ENCODE peak calls at places on chromosomes 16 and 17, in seven cellular contexts. W is H1, Q is HepG2, V is HCT116, B is SK-N-SH, N is K562, X is GM12878. S is an unnamed sample.

GRCh38 chr17:78082988-78083387 is 45.6 kb downstream of the TMC6 start:
- DNase-seq in W (no peak), V (no peak), B (no peak), X (no peak), N (peak; percentile 29), Q (no peak), S (no peak)

GRCh38 chr17:45132569-45133463 is 501 bp upstream of the PLCD3 start:
- DNase-seq in X (no peak), W (no peak), Q (peak; percentile 66), V (peak; percentile 67), N (peak; percentile 82), B (peak; percentile 95), S (peak; percentile 94)

GRCh38 chr17:3843935-3844516 is 2.0 kb downstream of the NCBP3 start:
- DNase-seq in X (no peak), W (no peak), N (peak; percentile 64), V (peak; percentile 56), B (peak; percentile 49), Q (peak; percentile 59), S (peak; percentile 68)

GRCh38 chr17:40122944-40123810 is 1.4 kb downstream of the MSL1 start:
- DNase-seq in B (peak; percentile 83), X (no peak), V (no peak), N (peak; percentile 72), Q (no peak), W (no peak), S (peak; percentile 70)

GRCh38 chr16:911604-912321 is 59.0 kb downstream of the LMF1 start:
- DNase-seq in V (no peak), W (no peak), X (no peak), B (no peak), N (no peak), Q (no peak), S (no peak)

GRCh38 chr16:11805556-11805955 is 8.5 kb upstream of the ZC3H7A start:
- DNase-seq in N (no peak), X (no peak), Q (no peak), B (no peak), W (no peak), V (no peak), S (no peak)

GRCh38 chr16:12228607-12229499 is 252.3 kb downstream of the SNX29 start:
- DNase-seq in N (peak; percentile 71), B (peak; percentile 63), X (no peak), W (peak; percentile 53), V (peak; percentile 28), Q (peak; percentile 70), S (peak; percentile 69)

GRCh38 chr17:66667491-66668030 is 167.4 kb upstream of the CACNG5 start:
- DNase-seq in X (peak; percentile 56), N (peak; percentile 20), W (no peak), Q (no peak), V (no peak), B (no peak), S (no peak)

GRCh38 chr16:30786936-30787612 is at the start of gene ZNF629:
- DNase-seq in X (no peak), B (peak; percentile 97), W (no peak), Q (peak; percentile 79), V (peak; percentile 39), N (peak; percentile 80), S (peak; percentile 85)

GRCh38 chr16:24975428-24975889 is 39.7 kb downstream of the ARHGAP17 start:
- DNase-seq in B (no peak), X (peak; percentile 76), W (no peak), Q (no peak), N (no peak), V (no peak), S (no peak)

GRCh38 chr16:68236804-68237242 is 896 bp upstream of the ESRP2 start:
- DNase-seq in V (no peak), W (no peak), N (no peak), X (no peak), B (no peak), Q (peak; percentile 44), S (no peak)

GRCh38 chr17:74921769-74922168 is 1.3 kb downstream of the USH1G start:
- DNase-seq in V (no peak), X (no peak), Q (no peak), B (no peak), W (no peak), N (no peak), S (no peak)

GRCh38 chr16:73949574-73950348 is 346.9 kb upstream of the PSMD7 start:
- DNase-seq in V (no peak), X (no peak), N (no peak), Q (no peak), W (no peak), B (no peak), S (no peak)

GRCh38 chr16:85903576-85903975 is 4.6 kb downstream of the IRF8 start:
- DNase-seq in X (peak; percentile 87), V (no peak), Q (no peak), W (no peak), N (no peak), B (no peak), S (no peak)
- TF ChIP-seq JUND in X (no peak), V (no peak), Q (no peak), W (no peak), N (no peak), B (no peak), S (no peak)

GRCh38 chr17:7512824-7513540 is 28.8 kb downstream of the POLR2A start:
- DNase-seq in W (no peak), N (no peak), V (no peak), X (no peak), B (no peak), Q (no peak), S (no peak)

GRCh38 chr17:7513850-7514419 is 29.8 kb downstream of the POLR2A start:
- DNase-seq in B (no peak), X (no peak), V (no peak), Q (no peak), N (no peak), W (no peak), S (no peak)

GRCh38 chr17:7511108-7511507 is 26.9 kb downstream of the POLR2A start:
- DNase-seq in W (no peak), V (no peak), X (no peak), B (no peak), N (no peak), Q (no peak), S (no peak)

GRCh38 chr17:7512105-7512504 is 27.9 kb downstream of the POLR2A start:
- DNase-seq in Q (no peak), N (no peak), W (no peak), X (no peak), V (no peak), B (no peak), S (no peak)

DNA sequence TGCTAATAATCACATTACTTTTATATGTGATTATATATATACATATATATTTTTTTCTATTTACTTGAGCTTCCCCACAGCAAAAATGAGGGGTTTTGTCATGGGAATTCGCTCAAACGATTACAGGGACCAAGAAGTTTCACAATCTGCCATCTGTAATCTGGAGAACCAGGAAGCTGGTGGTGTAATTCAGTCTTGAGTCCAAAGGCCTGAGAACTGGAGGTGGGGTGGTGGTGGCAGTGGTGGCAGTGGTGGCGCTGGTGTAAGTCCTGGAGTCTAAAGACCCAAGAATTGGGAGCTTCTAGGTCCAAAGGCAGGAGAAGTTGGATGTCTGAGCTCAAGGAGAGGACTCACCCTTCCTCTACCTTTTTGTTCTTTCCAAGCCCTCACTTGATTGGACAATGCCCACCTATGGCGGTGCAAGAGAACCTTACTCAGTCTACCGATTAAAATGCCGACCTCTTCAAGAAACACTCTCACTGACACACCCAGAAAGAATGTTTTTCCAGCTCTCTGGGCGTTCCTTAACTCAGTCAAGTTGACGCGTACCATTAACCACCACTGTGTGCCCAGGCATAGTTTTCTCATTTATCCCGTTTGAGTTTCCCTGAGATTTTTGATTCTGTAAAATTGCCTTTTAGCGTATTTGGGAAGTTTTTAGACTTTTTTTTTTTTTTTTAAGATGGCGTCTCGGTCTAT is 31.9 kb downstream of the POLR2A start:
- DNase-seq in N (no peak), Q (peak; percentile 20), W (no peak), B (no peak), V (no peak), X (no peak), S (no peak)
- TF ChIP-seq JUND in N (no peak), Q (no peak), W (no peak), B (no peak), V (no peak), X (no peak), S (no peak)

GRCh38 chr16:71389330-71389729 is 30.8 kb downstream of the CALB2 start:
- DNase-seq in W (no peak), V (no peak), Q (no peak), B (no peak), X (no peak), N (no peak), S (no peak)

GRCh38 chr16:71383054-71383773 is 24.7 kb downstream of the CALB2 start:
- DNase-seq in X (no peak), W (no peak), B (no peak), V (no peak), Q (no peak), N (no peak), S (no peak)

GRCh38 chr16:71384073-71384724 is 25.7 kb downstream of the CALB2 start:
- DNase-seq in V (no peak), W (no peak), B (no peak), Q (no peak), N (no peak), X (no peak), S (no peak)

GRCh38 chr16:71387045-71387871 is 28.7 kb downstream of the CALB2 start:
- DNase-seq in Q (no peak), N (peak; percentile 10), B (no peak), X (no peak), W (no peak), V (no peak), S (no peak)
- TF ChIP-seq JUND in Q (no peak), N (no peak), B (no peak), X (no peak), W (no peak), V (no peak), S (no peak)

DNA sequence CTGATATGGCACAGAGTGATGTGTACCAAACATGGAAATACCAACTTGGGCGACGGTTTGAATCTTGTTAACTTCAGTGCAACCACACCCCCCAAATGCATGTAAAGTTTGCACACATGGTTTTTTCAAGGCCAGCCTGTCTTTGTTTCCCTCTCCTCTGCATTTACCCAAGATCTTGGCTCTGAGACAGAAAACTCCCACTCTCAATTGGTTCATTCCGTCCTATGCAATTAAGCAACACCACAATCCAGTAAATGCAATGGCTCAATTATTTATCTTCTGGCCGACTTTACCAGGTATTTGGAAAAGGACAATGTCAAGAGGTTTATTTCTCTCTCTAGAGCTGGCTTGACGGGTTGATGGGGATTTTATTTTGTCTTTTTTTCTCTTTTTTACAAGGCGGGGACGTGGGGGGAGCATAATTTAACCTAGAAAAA is 1.0 kb downstream of the STAT3 start:
- DNase-seq in V (no peak), W (no peak), N (peak; percentile 49), Q (peak; percentile 90), X (no peak), B (peak; percentile 41), S (peak; percentile 70)
- TF ChIP-seq JUND in V (no peak), W (no peak), N (no peak), Q (no peak), X (no peak), B (no peak), S (no peak)

S was measured in T47D.